ENCODE peak calls at places on chromosome 10, in nine cellular contexts. L is GM23338, B is hepatocyte, G is neural progenitor cell, Y is SK-N-SH, F is GM23248, N is HCT116, E is OCI-LY7, S is PC-3. M is an unnamed sample.

GRCh38 chr10:99548041-99548530 is 15.3 kb downstream of the NKX2-3 start:
- DNase-seq in L (peak), B (no peak), G (peak), Y (peak), F (peak), N (peak), E (peak), S (peak), M (peak)

GRCh38 chr10:94361161-94361794 is 1.5 kb downstream of the NOC3L start:
- DNase-seq in L (no peak), B (no peak), G (no peak), Y (peak), F (peak), N (no peak), E (no peak), S (peak), M (peak)

GRCh38 chr10:89189211-89189734 is 17.8 kb downstream of the CH25H start:
- DNase-seq in L (no peak), B (no peak), G (no peak), Y (no peak), F (no peak), N (no peak), E (no peak), S (no peak), M (no peak)

GRCh38 chr10:103967433-103968142 is 648 bp downstream of the SLK start:
- DNase-seq in L (peak), B (peak), G (peak), Y (peak), F (peak), N (no peak), E (peak), S (peak), M (peak)

GRCh38 chr10:132470306-132471124 is 67.1 kb upstream of the INPP5A start:
- DNase-seq in L (no peak), B (no peak), G (no peak), Y (no peak), F (no peak), N (no peak), E (no peak), S (no peak), M (no peak)

GRCh38 chr10:47402681-47403301 is 18.7 kb upstream of the ZNF488 start:
- DNase-seq in L (peak), B (peak), G (peak), Y (no peak), F (peak), N (peak), E (no peak), S (peak), M (no peak)

GRCh38 chr10:58773351-58773750 is 260.7 kb downstream of the BICC1 start:
- DNase-seq in L (no peak), B (no peak), G (no peak), Y (no peak), F (no peak), N (no peak), E (no peak), S (no peak), M (no peak)

GRCh38 chr10:4073912-4074311 is 288.9 kb upstream of the KLF6 start:
- DNase-seq in L (no peak), B (no peak), G (no peak), Y (peak), F (peak), N (no peak), E (no peak), S (no peak), M (no peak)

DNA sequence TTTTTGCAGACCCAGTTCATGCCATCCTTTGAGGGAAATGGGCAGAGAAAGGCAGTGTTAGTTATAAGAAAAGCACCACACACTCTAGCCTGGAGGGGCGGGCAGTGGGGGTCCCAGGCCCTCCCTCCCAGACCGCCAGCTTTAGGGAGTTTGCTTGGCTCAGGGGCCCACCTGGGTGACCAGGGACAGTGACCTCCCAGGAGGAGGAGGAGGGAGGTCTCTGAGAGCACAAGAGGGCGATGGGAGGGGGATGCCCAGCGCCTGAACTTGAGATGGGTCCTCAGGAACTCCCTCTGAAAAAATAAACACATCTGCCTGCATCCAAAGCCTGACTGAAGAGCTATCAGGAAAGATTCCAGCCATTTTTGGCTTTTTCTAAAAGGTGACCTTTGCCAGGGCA is 32.6 kb downstream of the TRIM8 start:
- DNase-seq in L (no peak), B (no peak), G (no peak), Y (no peak), F (no peak), N (no peak), E (no peak), S (no peak), M (no peak)
- TF ChIP-seq EZH2phosphoT487 in L (no peak), B (no peak), G (no peak), Y (no peak), F (no peak), N (no peak), E (no peak), S (no peak), M (no peak)

GRCh38 chr10:68781613-68782574 is 45.4 kb upstream of the STOX1 start:
- DNase-seq in L (no peak), B (no peak), G (no peak), Y (no peak), F (no peak), N (no peak), E (peak), S (no peak), M (no peak)
- TF ChIP-seq EZH2phosphoT487 in L (no peak), B (no peak), G (no peak), Y (no peak), F (no peak), N (no peak), E (no peak), S (no peak), M (no peak)

GRCh38 chr10:60707841-60708240 is 70.4 kb upstream of the CDK1 start:
- DNase-seq in L (no peak), B (no peak), G (no peak), Y (no peak), F (no peak), N (no peak), E (no peak), S (no peak), M (no peak)
- TF ChIP-seq EZH2phosphoT487 in L (no peak), B (no peak), G (no peak), Y (no peak), F (no peak), N (no peak), E (no peak), S (no peak), M (no peak)

GRCh38 chr10:5896208-5896607 is 6.2 kb downstream of the FBH1 start:
- DNase-seq in L (no peak), B (no peak), G (peak), Y (no peak), F (no peak), N (no peak), E (no peak), S (no peak), M (no peak)

GRCh38 chr10:5895804-5896203 is 5.8 kb downstream of the FBH1 start:
- DNase-seq in L (no peak), B (no peak), G (peak), Y (no peak), F (no peak), N (no peak), E (peak), S (no peak), M (peak)

GRCh38 chr10:5898163-5898562 is 8.1 kb downstream of the FBH1 start:
- DNase-seq in L (no peak), B (no peak), G (no peak), Y (no peak), F (no peak), N (no peak), E (no peak), S (no peak), M (no peak)

GRCh38 chr10:5896765-5897340 is 6.8 kb downstream of the FBH1 start:
- DNase-seq in L (no peak), B (no peak), G (no peak), Y (no peak), F (no peak), N (no peak), E (no peak), S (no peak), M (peak)

GRCh38 chr10:5897504-5897903 is 7.5 kb downstream of the FBH1 start:
- DNase-seq in L (no peak), B (no peak), G (no peak), Y (no peak), F (no peak), N (no peak), E (no peak), S (no peak), M (no peak)
- TF ChIP-seq EZH2phosphoT487 in L (no peak), B (no peak), G (no peak), Y (no peak), F (no peak), N (no peak), E (no peak), S (no peak), M (no peak)

DNA sequence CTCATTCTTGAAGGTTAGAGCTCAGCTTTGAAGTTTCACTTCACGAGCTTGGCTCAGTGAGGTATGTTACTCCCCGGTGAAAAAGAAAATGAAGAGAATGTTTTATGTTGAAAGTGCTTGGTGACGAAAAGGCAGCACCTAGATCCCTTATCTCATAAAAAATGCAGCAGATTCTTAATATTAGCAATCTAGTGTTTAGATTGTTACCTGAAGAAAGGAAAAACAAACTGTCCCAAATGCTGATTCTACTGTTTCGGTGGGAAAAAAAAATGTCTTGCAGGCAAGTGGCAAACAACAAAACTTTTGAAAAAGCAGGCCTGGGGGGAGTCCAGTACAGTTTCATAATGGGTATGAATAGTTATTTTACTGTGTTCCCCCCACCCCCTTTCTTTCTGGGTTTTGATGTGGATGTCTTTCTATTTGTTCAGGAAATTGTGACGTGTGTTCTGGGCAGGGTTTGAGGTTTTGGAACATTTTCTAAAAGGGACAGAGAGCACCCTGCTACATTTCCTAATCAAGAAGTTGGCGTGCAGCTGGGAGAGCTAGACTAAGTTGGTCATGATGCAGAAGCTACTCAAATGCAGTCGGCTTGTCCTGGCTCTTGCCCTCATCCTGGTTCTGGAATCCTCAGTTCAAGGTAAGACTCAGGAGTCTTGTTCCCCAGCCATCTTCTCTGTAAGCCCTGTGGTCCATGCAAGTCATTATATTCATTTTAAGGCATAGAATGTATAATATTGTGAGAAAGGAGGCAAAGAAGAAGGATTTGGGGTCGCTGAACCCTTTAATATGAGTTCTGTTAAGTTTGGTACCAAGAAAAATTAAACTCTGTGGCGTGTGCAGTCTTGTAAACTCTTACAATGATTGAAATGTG is at the start of gene SRGN:
- DNase-seq in L (no peak), B (no peak), G (no peak), Y (no peak), F (peak), N (no peak), E (peak), S (peak), M (peak)
- TF ChIP-seq EZH2phosphoT487 in L (no peak), B (no peak), G (no peak), Y (no peak), F (no peak), N (no peak), E (no peak), S (no peak), M (no peak)

DNA sequence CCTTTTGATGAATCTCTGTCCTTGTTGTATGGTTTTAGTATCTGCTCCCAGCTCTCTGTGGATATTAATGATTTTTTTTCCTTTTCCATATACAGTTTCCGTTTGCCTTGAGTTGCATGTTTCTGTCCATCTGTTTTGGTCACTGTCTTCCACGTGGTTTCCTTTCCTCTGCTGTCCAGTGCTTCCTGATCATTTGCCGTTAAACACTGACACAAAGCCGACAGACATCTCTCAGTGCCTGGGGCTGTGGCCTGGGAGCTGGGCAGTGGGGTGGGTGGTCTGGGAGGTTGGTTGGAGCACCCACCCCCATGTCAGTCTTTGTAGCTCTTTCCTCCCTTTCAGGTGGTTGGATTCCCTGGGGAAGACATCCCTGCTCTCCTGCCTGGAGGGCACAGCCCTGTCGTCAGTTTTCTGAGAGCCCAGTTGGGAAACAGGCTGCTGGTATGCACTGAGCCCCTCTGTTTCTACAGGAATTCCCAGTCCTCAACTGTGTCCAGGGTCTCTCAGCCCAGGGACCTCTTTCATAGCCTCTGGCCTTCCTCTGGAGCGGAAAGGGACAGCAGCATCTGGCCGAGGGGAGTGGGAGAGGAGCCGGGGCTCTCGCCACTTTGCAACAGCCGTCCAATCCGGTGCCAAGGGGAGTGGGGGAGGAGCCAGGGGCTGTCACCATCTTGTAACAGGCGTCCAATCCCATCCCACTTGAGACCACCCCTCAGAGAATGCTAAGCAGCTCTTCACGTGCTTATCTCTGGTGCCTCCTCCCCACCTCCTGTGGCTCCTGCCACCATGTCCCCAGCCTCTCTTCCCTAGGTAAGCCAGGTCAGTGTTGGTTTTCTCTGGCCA is 26.7 kb upstream of the MKI67 start:
- DNase-seq in L (peak), B (no peak), G (peak), Y (peak), F (no peak), N (no peak), E (no peak), S (no peak), M (no peak)
- TF ChIP-seq EZH2phosphoT487 in L (no peak), B (no peak), G (no peak), Y (no peak), F (no peak), N (no peak), E (no peak), S (no peak), M (no peak)

DNA sequence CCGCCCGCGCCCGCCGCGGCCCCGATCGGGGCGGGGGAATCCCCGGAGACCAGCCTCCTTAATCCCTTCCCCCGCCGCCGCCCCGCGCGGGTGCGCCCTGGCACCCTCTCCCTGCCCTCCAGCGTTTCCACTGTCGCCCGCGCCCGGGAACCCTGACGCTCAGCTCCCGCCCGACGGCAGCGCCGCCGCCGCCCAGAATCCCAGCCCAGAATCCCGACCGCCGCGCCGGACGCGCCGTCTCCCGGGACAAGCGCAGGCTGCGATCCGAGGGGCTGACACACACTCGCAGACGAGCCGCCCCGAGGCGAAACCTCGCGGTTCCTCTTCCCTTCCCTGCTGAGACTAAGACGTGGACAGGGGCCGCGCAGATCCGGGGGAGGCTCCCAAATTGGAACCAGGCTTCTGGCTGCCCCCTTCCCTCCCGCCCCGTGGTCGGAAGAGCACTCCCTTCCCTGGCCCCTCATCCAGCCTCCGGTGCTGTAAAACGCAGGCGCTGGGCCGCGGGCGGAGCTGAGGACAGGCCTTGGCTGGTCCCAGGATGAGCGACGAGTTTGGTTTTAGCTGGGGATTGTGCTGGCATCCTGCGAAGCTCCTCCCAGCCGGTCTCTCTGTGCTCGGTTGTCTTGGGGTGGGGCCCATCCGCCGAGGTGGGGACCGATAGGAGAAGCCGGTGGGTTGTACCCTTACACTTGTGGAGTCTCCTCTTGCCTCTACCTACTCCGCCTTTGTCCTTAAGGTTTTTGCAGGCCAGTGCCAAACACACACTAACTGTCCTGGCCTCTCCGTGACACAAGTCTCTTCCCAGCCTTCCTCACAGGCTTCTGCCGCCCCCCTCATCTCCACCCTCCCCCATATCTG is 1.1 kb downstream of the MARVELD1 start:
- DNase-seq in L (peak), B (peak), G (peak), Y (peak), F (peak), N (no peak), E (no peak), S (peak), M (no peak)
- TF ChIP-seq EZH2phosphoT487 in L (no peak), B (no peak), G (no peak), Y (no peak), F (no peak), N (no peak), E (no peak), S (no peak), M (no peak)